ENCODE peak calls at places on chromosomes 3 and 15, in seven cellular contexts. V, N, G, B, C, I and R are unnamed samples.

GRCh38 chr3:123287051-123287961 is 85.6 kb downstream of the SEC22A start:
- DNase-seq in I (no peak), G (no peak), C (no peak), N (no peak), V (no peak), B (no peak), R (no peak)

GRCh38 chr3:24389108-24390090 is 105.3 kb downstream of the THRB start:
- DNase-seq in N (no peak), B (no peak), I (no peak), G (no peak), C (no peak), V (no peak), R (no peak)

GRCh38 chr3:69410301-69410700 is 24.4 kb upstream of the FRMD4B start:
- DNase-seq in C (peak; percentile 23), N (peak; percentile 52), G (peak; percentile 23), B (peak; percentile 46), I (peak; percentile 57), V (peak; percentile 61), R (peak; percentile 45)

GRCh38 chr3:14647976-14648955 is 3.3 kb upstream of the CCDC174 start:
- DNase-seq in V (no peak), N (no peak), G (no peak), I (no peak), B (no peak), C (no peak), R (no peak)

GRCh38 chr3:128546646-128547045 is 53.6 kb upstream of the GATA2 start:
- DNase-seq in V (no peak), G (no peak), N (no peak), C (no peak), I (no peak), B (no peak), R (no peak)

GRCh38 chr3:117885046-117885445 is 1149.6 kb downstream of the IGSF11 start:
- DNase-seq in B (no peak), V (no peak), I (no peak), G (no peak), N (no peak), C (peak; percentile 51), R (no peak)

GRCh38 chr3:59978979-59979378 is 929.2 kb upstream of the CFAP20DC start:
- DNase-seq in B (no peak), N (no peak), G (no peak), V (peak; percentile 47), I (peak; percentile 12), C (no peak), R (no peak)

GRCh38 chr3:184745526-184745925 is 33.7 kb upstream of the MAGEF1 start:
- DNase-seq in V (no peak), N (no peak), B (no peak), G (no peak), C (no peak), I (no peak), R (no peak)

GRCh38 chr15:47688573-47689086 is 28.7 kb upstream of the SEMA6D start:
- DNase-seq in N (no peak), B (no peak), G (peak; percentile 1), I (no peak), V (no peak), C (no peak), R (no peak)

GRCh38 chr3:138609898-138610266 is 1.3 kb downstream of the FAIM start:
- DNase-seq in I (no peak), C (no peak), B (no peak), N (no peak), G (no peak), V (no peak), R (no peak)

GRCh38 chr15:88897142-88897455 is 1.8 kb upstream of the HAPLN3 start:
- DNase-seq in C (no peak), G (no peak), I (no peak), N (no peak), B (no peak), V (no peak), R (no peak)

GRCh38 chr3:73096169-73096568 is 34.7 kb downstream of the EBLN2 start:
- DNase-seq in G (no peak), B (no peak), N (no peak), C (no peak), I (no peak), V (no peak), R (no peak)

GRCh38 chr15:50143255-50143860 is 24.3 kb upstream of the ATP8B4 start:
- DNase-seq in I (no peak), G (no peak), V (no peak), N (no peak), C (no peak), B (no peak), R (no peak)

GRCh38 chr3:184155644-184156521 is 706 bp downstream of the DVL3 start:
- DNase-seq in G (no peak), V (no peak), C (peak; percentile 29), I (peak; percentile 46), B (no peak), N (peak; percentile 32), R (peak; percentile 68)

GRCh38 chr3:125039897-125040175 is 16.0 kb downstream of the HEG1 start:
- DNase-seq in V (no peak), B (no peak), I (no peak), C (no peak), G (no peak), N (no peak), R (no peak)

GRCh38 chr3:99562138-99562537 is 76.3 kb upstream of the COL8A1 start:
- DNase-seq in B (no peak), C (no peak), V (no peak), G (no peak), N (no peak), I (no peak), R (no peak)